ENCODE peak calls at places on chromosome 13, in eight cellular contexts. One of them, this sample, is unnamed.
A peak's percentile ranks its signal among the peaks of the same experiment; 100 is the strongest.

GRCh38 chr13:97499181-97499580 is 65.2 kb downstream of the RAP2A start:
- DNase-seq in Karpas-422: no peak
- DNase-seq in GM06990: no peak
- DNase-seq in ascending aorta: no peak
- DNase-seq in activated naive CD8-positive, alpha-beta T cell treated with anti-CD3 and anti-CD28 coated beads for 36 hours: no peak
- DNase-seq in pancreas: no peak
- DNase-seq in NCI-H1694: no peak
- DNase-seq in KG1: no peak
- DNase-seq in this sample: no peak

GRCh38 chr13:40371531-40372125 is 294.8 kb downstream of the FOXO1 start:
- DNase-seq in KG1: no peak
- DNase-seq in NCI-H1694: peak; percentile 99
- DNase-seq in GM06990: no peak
- DNase-seq in activated naive CD8-positive, alpha-beta T cell treated with anti-CD3 and anti-CD28 coated beads for 36 hours: no peak
- DNase-seq in Karpas-422: no peak
- DNase-seq in ascending aorta: no peak
- DNase-seq in pancreas: no peak
- DNase-seq in this sample: no peak

GRCh38 chr13:41634407-41634806 is 177.1 kb downstream of the RGCC start:
- DNase-seq in NCI-H1694: no peak
- DNase-seq in Karpas-422: no peak
- DNase-seq in pancreas: no peak
- DNase-seq in GM06990: no peak
- DNase-seq in ascending aorta: no peak
- DNase-seq in KG1: no peak
- DNase-seq in activated naive CD8-positive, alpha-beta T cell treated with anti-CD3 and anti-CD28 coated beads for 36 hours: no peak
- DNase-seq in this sample: no peak

GRCh38 chr13:75226092-75226491 is 255.9 kb downstream of the TBC1D4 start:
- DNase-seq in KG1: no peak
- DNase-seq in activated naive CD8-positive, alpha-beta T cell treated with anti-CD3 and anti-CD28 coated beads for 36 hours: no peak
- DNase-seq in NCI-H1694: no peak
- DNase-seq in Karpas-422: no peak
- DNase-seq in ascending aorta: no peak
- DNase-seq in GM06990: no peak
- DNase-seq in pancreas: no peak
- DNase-seq in this sample: no peak

GRCh38 chr13:112556600-112556999 is 31.4 kb downstream of the TUBGCP3 start:
- DNase-seq in Karpas-422: no peak
- DNase-seq in GM06990: no peak
- DNase-seq in pancreas: no peak
- DNase-seq in NCI-H1694: no peak
- DNase-seq in activated naive CD8-positive, alpha-beta T cell treated with anti-CD3 and anti-CD28 coated beads for 36 hours: no peak
- DNase-seq in ascending aorta: no peak
- DNase-seq in KG1: no peak
- DNase-seq in this sample: no peak

GRCh38 chr13:45768668-45769067 is 66.5 kb downstream of the CBY2 start:
- DNase-seq in pancreas: no peak
- DNase-seq in GM06990: no peak
- DNase-seq in Karpas-422: no peak
- DNase-seq in NCI-H1694: no peak
- DNase-seq in ascending aorta: no peak
- DNase-seq in activated naive CD8-positive, alpha-beta T cell treated with anti-CD3 and anti-CD28 coated beads for 36 hours: no peak
- DNase-seq in KG1: peak; percentile 22
- DNase-seq in this sample: no peak

GRCh38 chr13:100363351-100363750 is 225.2 kb downstream of the GGACT start:
- DNase-seq in activated naive CD8-positive, alpha-beta T cell treated with anti-CD3 and anti-CD28 coated beads for 36 hours: no peak
- DNase-seq in pancreas: no peak
- DNase-seq in GM06990: no peak
- DNase-seq in KG1: no peak
- DNase-seq in ascending aorta: no peak
- DNase-seq in Karpas-422: no peak
- DNase-seq in NCI-H1694: no peak
- DNase-seq in this sample: no peak

GRCh38 chr13:72180253-72180952 is 313.4 kb upstream of the DACH1 start:
- DNase-seq in Karpas-422: no peak
- DNase-seq in activated naive CD8-positive, alpha-beta T cell treated with anti-CD3 and anti-CD28 coated beads for 36 hours: no peak
- DNase-seq in ascending aorta: no peak
- DNase-seq in NCI-H1694: no peak
- DNase-seq in GM06990: no peak
- DNase-seq in pancreas: peak; percentile 59
- DNase-seq in KG1: no peak
- DNase-seq in this sample: no peak

GRCh38 chr13:79654520-79654919 is 173.6 kb downstream of the NDFIP2 start:
- DNase-seq in NCI-H1694: no peak
- DNase-seq in KG1: no peak
- DNase-seq in Karpas-422: no peak
- DNase-seq in activated naive CD8-positive, alpha-beta T cell treated with anti-CD3 and anti-CD28 coated beads for 36 hours: no peak
- DNase-seq in pancreas: no peak
- DNase-seq in ascending aorta: no peak
- DNase-seq in GM06990: no peak
- DNase-seq in this sample: no peak

GRCh38 chr13:51501592-51502205 is 48.9 kb upstream of the INTS6 start:
- DNase-seq in Karpas-422: no peak
- DNase-seq in KG1: peak; percentile 33
- DNase-seq in ascending aorta: no peak
- DNase-seq in GM06990: no peak
- DNase-seq in NCI-H1694: no peak
- DNase-seq in pancreas: no peak
- DNase-seq in activated naive CD8-positive, alpha-beta T cell treated with anti-CD3 and anti-CD28 coated beads for 36 hours: no peak
- DNase-seq in this sample: no peak

GRCh38 chr13:21046203-21046602 is 15.2 kb downstream of the LATS2 start:
- DNase-seq in ascending aorta: no peak
- DNase-seq in GM06990: no peak
- DNase-seq in activated naive CD8-positive, alpha-beta T cell treated with anti-CD3 and anti-CD28 coated beads for 36 hours: no peak
- DNase-seq in NCI-H1694: no peak
- DNase-seq in Karpas-422: no peak
- DNase-seq in pancreas: no peak
- DNase-seq in KG1: no peak
- DNase-seq in this sample: no peak

GRCh38 chr13:43309301-43309700 is 285.9 kb downstream of the DNAJC15 start:
- DNase-seq in KG1: no peak
- DNase-seq in ascending aorta: no peak
- DNase-seq in pancreas: no peak
- DNase-seq in Karpas-422: no peak
- DNase-seq in activated naive CD8-positive, alpha-beta T cell treated with anti-CD3 and anti-CD28 coated beads for 36 hours: no peak
- DNase-seq in NCI-H1694: no peak
- DNase-seq in GM06990: no peak
- DNase-seq in this sample: no peak

GRCh38 chr13:72505376-72505775 is 222.1 kb downstream of the MZT1 start:
- DNase-seq in activated naive CD8-positive, alpha-beta T cell treated with anti-CD3 and anti-CD28 coated beads for 36 hours: no peak
- DNase-seq in ascending aorta: no peak
- DNase-seq in KG1: no peak
- DNase-seq in Karpas-422: no peak
- DNase-seq in GM06990: no peak
- DNase-seq in pancreas: no peak
- DNase-seq in NCI-H1694: no peak
- DNase-seq in this sample: no peak

GRCh38 chr13:50208826-50209335 is 193.6 kb downstream of the KCNRG start:
- DNase-seq in GM06990: peak; percentile 5
- DNase-seq in activated naive CD8-positive, alpha-beta T cell treated with anti-CD3 and anti-CD28 coated beads for 36 hours: peak; percentile 6
- DNase-seq in KG1: peak; percentile 45
- DNase-seq in Karpas-422: peak; percentile 68
- DNase-seq in pancreas: no peak
- DNase-seq in NCI-H1694: no peak
- DNase-seq in ascending aorta: no peak
- DNase-seq in this sample: peak; percentile 86

GRCh38 chr13:111919826-111920225 is 147.1 kb upstream of the SOX1 start:
- DNase-seq in pancreas: no peak
- DNase-seq in ascending aorta: peak; percentile 52
- DNase-seq in GM06990: no peak
- DNase-seq in activated naive CD8-positive, alpha-beta T cell treated with anti-CD3 and anti-CD28 coated beads for 36 hours: no peak
- DNase-seq in NCI-H1694: no peak
- DNase-seq in KG1: no peak
- DNase-seq in Karpas-422: no peak
- DNase-seq in this sample: peak; percentile 61